ENCODE peak calls at places on chromosomes 4 and X, in seven cellular contexts. O is pancreas, N is tibial artery, R is endodermal cell, A is H9, Q is uterus, H is psoas muscle. Z is an unnamed sample.

GRCh38 chr4:76499461-76499860 is 64.4 kb downstream of the SHROOM3 start:
- DNase-seq in R (no peak), O (no peak), N (no peak), Q (no peak), A (no peak), H (no peak), Z (no peak)

GRCh38 chrX:32451954-32452518 is 759.3 kb downstream of the DMD start:
- DNase-seq in R (no peak), O (no peak), H (no peak), Q (no peak), A (no peak), N (no peak), Z (no peak)

GRCh38 chr4:174907508-174907907 is 10.7 kb upstream of the ADAM29 start:
- DNase-seq in A (no peak), O (no peak), H (no peak), Q (no peak), R (no peak), N (no peak), Z (no peak)

GRCh38 chr4:35151816-35152572 is 1092.3 kb downstream of the ARAP2 start:
- DNase-seq in A (peak; percentile 55), N (no peak), H (no peak), Q (no peak), O (no peak), R (peak; percentile 86), Z (no peak)

GRCh38 chr4:118992149-118992548 is 103.5 kb downstream of the SYNPO2 start:
- DNase-seq in H (no peak), A (no peak), Q (no peak), O (no peak), R (no peak), N (no peak), Z (no peak)

GRCh38 chrX:68686684-68687045 is 39.2 kb downstream of the STARD8 start:
- DNase-seq in H (peak; percentile 64), N (no peak), A (peak; percentile 43), O (no peak), Q (peak; percentile 61), R (no peak), Z (no peak)

GRCh38 chr4:173752610-173753009 is 222.6 kb upstream of the HAND2 start:
- DNase-seq in H (no peak), N (no peak), A (peak; percentile 85), R (peak; percentile 94), Q (no peak), O (peak; percentile 30), Z (no peak)

GRCh38 chrX:2894885-2895292 is 34.2 kb downstream of the ARSD start:
- DNase-seq in A (no peak), N (no peak), H (no peak), O (no peak), R (peak; percentile 48), Q (peak; percentile 74), Z (no peak)

GRCh38 chr4:19010766-19011165 is 989.2 kb upstream of the LCORL start:
- DNase-seq in R (peak; percentile 75), Q (no peak), A (no peak), O (no peak), H (no peak), N (no peak), Z (no peak)

GRCh38 chr4:6221851-6222760 is 21.8 kb upstream of the JAKMIP1 start:
- DNase-seq in O (peak; percentile 79), Q (no peak), N (peak; percentile 16), H (no peak), A (peak; percentile 79), R (peak; percentile 94), Z (no peak)
- H3K27ac ChIP-seq in O (no peak overlapping the region), Q (no peak overlapping the region), N (no peak overlapping the region), H (no peak overlapping the region), A (no peak overlapping the region), R (no peak overlapping the region), Z (no peak overlapping the region)

GRCh38 chr4:123418486-123418931 is 21.9 kb downstream of the SPRY1 start:
- DNase-seq in Q (no peak), N (no peak), O (no peak), H (no peak), A (peak; percentile 74), R (peak; percentile 87), Z (no peak)
- H3K27ac ChIP-seq in Q (peak overlapping the region; percentile 19), N (no peak overlapping the region), O (peak overlapping the region; percentile 59), H (peak overlapping the region; percentile 70), A (peak overlapping the region; percentile 98), R (peak overlapping the region; percentile 82), Z (no peak overlapping the region)

GRCh38 chr4:184757810-184758209 is 23.9 kb upstream of the CENPU start:
- DNase-seq in O (no peak), N (peak; percentile 45), Q (peak; percentile 67), R (no peak), H (no peak), A (no peak), Z (no peak)
- H3K27ac ChIP-seq in O (no peak overlapping the region), N (peak overlapping the region; percentile 12), Q (peak overlapping the region; percentile 48), R (no peak overlapping the region), H (peak overlapping the region; percentile 80), A (no peak overlapping the region), Z (no peak overlapping the region)

GRCh38 chr4:8209176-8209874 is 10.2 kb downstream of the SH3TC1 start:
- DNase-seq in Q (no peak), A (no peak), N (no peak), H (peak; percentile 38), R (no peak), O (peak; percentile 15), Z (no peak)
- H3K27ac ChIP-seq in Q (no peak overlapping the region), A (no peak overlapping the region), N (no peak overlapping the region), H (no peak overlapping the region), R (no peak overlapping the region), O (no peak overlapping the region), Z (no peak overlapping the region)

DNA sequence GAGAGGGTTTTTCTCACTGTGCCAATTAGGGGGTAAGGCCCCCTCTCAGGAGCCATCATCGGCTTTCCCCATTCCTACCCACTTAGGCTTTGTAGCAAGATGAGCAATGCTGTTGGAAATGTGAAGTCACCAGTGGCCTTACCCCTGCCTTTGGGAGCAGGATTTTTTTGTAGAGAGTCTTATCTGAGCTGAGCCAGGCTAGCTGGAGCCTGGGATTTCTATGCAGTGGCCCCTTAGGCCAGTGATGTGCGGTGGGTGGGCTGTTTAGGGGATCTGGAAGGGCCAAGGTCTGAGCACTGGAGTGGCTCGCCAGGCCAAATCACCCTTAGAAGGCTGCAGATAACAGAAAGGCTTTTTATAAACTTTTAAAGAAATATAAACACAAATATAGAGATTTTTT is 4.2 kb downstream of the CXorf65 start:
- DNase-seq in O (no peak), H (no peak), N (no peak), A (no peak), Q (no peak), R (no peak), Z (no peak)
- H3K27ac ChIP-seq in O (no peak overlapping the region), H (no peak overlapping the region), N (no peak overlapping the region), A (no peak overlapping the region), Q (no peak overlapping the region), R (no peak overlapping the region), Z (peak overlapping the region; percentile 66)

DNA sequence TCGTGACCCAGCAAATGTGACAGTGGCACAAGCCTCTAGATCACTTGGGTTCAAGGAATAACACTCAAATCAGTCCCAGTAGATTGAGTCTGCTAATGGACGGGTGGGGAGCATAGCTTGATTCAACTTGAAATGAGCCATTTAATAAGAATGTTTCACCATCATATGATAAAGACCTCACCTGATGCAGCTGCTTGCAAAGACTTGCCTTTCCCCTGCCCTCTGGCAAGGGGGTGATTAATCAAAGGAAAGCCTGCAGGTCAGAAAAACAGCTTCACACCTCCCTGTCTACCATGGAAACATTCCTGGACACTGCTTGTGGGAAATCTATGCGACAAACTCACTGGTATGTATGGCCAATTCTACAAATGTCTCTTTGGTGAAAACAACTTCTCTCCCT is 54.5 kb downstream of the CD99L2 start:
- DNase-seq in Q (no peak), O (no peak), R (no peak), A (no peak), H (no peak), N (no peak), Z (no peak)
- H3K27ac ChIP-seq in Q (no peak overlapping the region), O (no peak overlapping the region), R (no peak overlapping the region), A (no peak overlapping the region), H (peak overlapping the region; percentile 81), N (no peak overlapping the region), Z (no peak overlapping the region)

GRCh38 chr4:121594796-121595526 is 101.8 kb downstream of the ANXA5 start:
- DNase-seq in A (no peak), O (no peak), Q (peak; percentile 38), H (no peak), N (peak; percentile 18), R (no peak), Z (no peak)
- H3K27ac ChIP-seq in A (no peak overlapping the region), O (no peak overlapping the region), Q (no peak overlapping the region), H (peak overlapping the region; percentile 15), N (no peak overlapping the region), R (no peak overlapping the region), Z (no peak overlapping the region)

GRCh38 chr4:108427946-108428345 is 192.4 kb upstream of the RPL34 start:
- DNase-seq in A (no peak), H (no peak), N (no peak), R (no peak), Q (no peak), O (no peak), Z (no peak)

GRCh38 chr4:108432418-108432817 is 188.0 kb upstream of the RPL34 start:
- DNase-seq in R (no peak), H (no peak), N (no peak), O (no peak), A (no peak), Q (no peak), Z (no peak)

GRCh38 chr4:108430921-108431320 is 189.5 kb upstream of the RPL34 start:
- DNase-seq in N (no peak), A (no peak), R (no peak), O (no peak), Q (no peak), H (no peak), Z (no peak)

GRCh38 chr4:108433832-108434231 is 186.5 kb upstream of the RPL34 start:
- DNase-seq in N (no peak), Q (no peak), A (no peak), R (no peak), H (no peak), O (no peak), Z (peak; percentile 71)
- H3K27ac ChIP-seq in N (no peak overlapping the region), Q (no peak overlapping the region), A (no peak overlapping the region), R (no peak overlapping the region), H (no peak overlapping the region), O (no peak overlapping the region), Z (peak overlapping the region; percentile 13)

GRCh38 chr4:53321988-53322289 is 43.9 kb downstream of the SCFD2 start:
- DNase-seq in R (no peak), Q (no peak), N (no peak), H (no peak), O (no peak), A (no peak), Z (no peak)
- H3K27ac ChIP-seq in R (no peak overlapping the region), Q (no peak overlapping the region), N (peak overlapping the region; percentile 70), H (no peak overlapping the region), O (no peak overlapping the region), A (no peak overlapping the region), Z (no peak overlapping the region)

DNA sequence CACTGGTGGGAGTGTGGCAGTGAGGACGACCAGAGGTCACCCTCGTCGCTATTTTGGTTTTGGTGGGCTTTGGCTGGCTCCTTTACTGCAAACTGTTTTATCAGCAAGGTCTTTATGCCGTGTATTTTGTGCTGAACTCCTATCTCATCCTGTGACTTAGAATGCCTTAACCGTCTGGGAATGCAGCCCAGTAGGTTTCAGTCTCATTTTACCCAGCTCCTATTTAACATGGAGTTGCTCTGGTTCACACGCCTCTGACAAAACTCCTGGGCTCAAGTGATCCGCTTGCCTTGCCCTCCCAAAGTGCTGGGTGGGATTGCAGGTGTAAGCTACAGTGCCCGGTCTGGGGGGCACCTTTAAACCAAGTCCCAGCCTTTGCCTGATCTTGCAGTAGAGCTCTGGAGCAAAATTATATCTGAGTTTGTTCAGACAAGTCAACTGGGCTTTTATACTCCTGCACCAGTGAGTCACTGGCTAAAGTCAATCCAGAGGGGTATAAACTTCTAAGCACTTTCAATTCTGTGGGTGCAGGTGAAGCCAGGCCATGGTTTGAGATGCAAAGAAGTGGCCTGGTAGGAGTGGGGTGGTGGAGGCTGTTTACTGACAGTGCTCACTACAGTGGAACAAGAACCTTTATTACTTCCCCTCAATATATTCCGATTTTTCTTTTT is 50.2 kb downstream of the MGST2 start:
- DNase-seq in Q (no peak), O (no peak), A (no peak), H (no peak), N (no peak), R (no peak), Z (no peak)
- H3K27ac ChIP-seq in Q (peak overlapping the region; percentile 31), O (no peak overlapping the region), A (no peak overlapping the region), H (peak overlapping the region; percentile 64), N (no peak overlapping the region), R (no peak overlapping the region), Z (no peak overlapping the region)

Z was measured in CD4-positive, alpha-beta memory T cell.